ENCODE peak calls at places on chromosome 22, in five cellular contexts. Q is fibroblast of lung, W is neural progenitor cell, D is keratinocyte, P is GM23338. C is an unnamed sample. For H3K36me3, the result is how much of the 10 kb centered on the place peaks cover.

GRCh38 chr22:37559521-37559900 is 769 bp upstream of the CDC42EP1 start:
- DNase-seq in W (no peak), P (no peak), D (no peak), Q (no peak), C (no peak)

GRCh38 chr22:36368359-36368983 is 19.3 kb downstream of the MYH9 start:
- DNase-seq in P (peak), Q (peak), W (peak), D (no peak), C (peak)

GRCh38 chr22:49086606-49087157 is 741.0 kb downstream of the BRD1 start:
- DNase-seq in Q (no peak), W (no peak), P (no peak), D (no peak), C (no peak)

GRCh38 chr22:29040385-29041275 is 21.0 kb downstream of the C22orf31 start:
- DNase-seq in W (peak), D (no peak), Q (peak), P (peak), C (peak)

GRCh38 chr22:42937164-42937854 is 77.6 kb downstream of the PACSIN2 start:
- DNase-seq in Q (peak), W (no peak), P (no peak), D (no peak), C (peak)

GRCh38 chr22:48313156-48313555 is 1514.5 kb downstream of the BRD1 start:
- DNase-seq in D (no peak), P (no peak), Q (no peak), W (no peak), C (no peak)

GRCh38 chr22:50151571-50152537 is 18.7 kb upstream of the PANX2 start:
- DNase-seq in W (no peak), D (no peak), P (peak), Q (no peak), C (no peak)

GRCh38 chr22:35219012-35219411 is 38.3 kb upstream of the HMGXB4 start:
- DNase-seq in P (no peak), W (no peak), Q (no peak), D (peak), C (peak)

GRCh38 chr22:17350292-17350691 is 19.0 kb upstream of the CECR2 start:
- DNase-seq in W (no peak), P (no peak), D (no peak), Q (no peak), C (no peak)

GRCh38 chr22:35051791-35052190 is 14.2 kb upstream of the ISX start:
- DNase-seq in Q (no peak), P (no peak), D (no peak), W (no peak), C (no peak)

GRCh38 chr22:50581031-50581949 is 1.4 kb downstream of the CHKB start:
- DNase-seq in Q (no peak), W (no peak), P (no peak), D (no peak), C (peak)

GRCh38 chr22:38325575-38325974 is 8.3 kb upstream of the CSNK1E start:
- DNase-seq in P (peak), W (no peak), Q (no peak), D (no peak), C (no peak)

GRCh38 chr22:38308791-38309498 is 8.3 kb downstream of the CSNK1E start:
- DNase-seq in P (no peak), W (no peak), Q (no peak), D (no peak), C (no peak)

GRCh38 chr22:25759825-25760231 is 17.8 kb downstream of the MYO18B start:
- DNase-seq in Q (peak), D (peak), W (no peak), P (no peak), C (peak)

GRCh38 chr22:47776329-47776728 is 1013.9 kb downstream of the TBC1D22A start:
- DNase-seq in W (peak), P (no peak), Q (no peak), D (no peak), C (no peak)

GRCh38 chr22:36765131-36765942 is 10.6 kb downstream of the IFT27 start:
- DNase-seq in Q (no peak), W (no peak), D (no peak), P (no peak), C (no peak)

GRCh38 chr22:32622004-32622761 is 147.6 kb downstream of the FBXO7 start:
- DNase-seq in D (no peak), Q (peak), W (peak), P (peak), C (peak)

GRCh38 chr22:38030311-38031133 is 26.7 kb upstream of the PICK1 start:
- DNase-seq in P (peak), D (no peak), Q (no peak), W (peak), C (peak)

GRCh38 chr22:47547239-47547661 is 784.8 kb downstream of the TBC1D22A start:
- DNase-seq in D (no peak), P (no peak), Q (no peak), W (no peak), C (no peak)

GRCh38 chr22:32106930-32107329 is 52.2 kb downstream of the C22orf42 start:
- DNase-seq in D (no peak), Q (peak), P (peak), W (peak), C (peak)

GRCh38 chr22:49833340-49834007 is 5.8 kb upstream of the BRD1 start:
- DNase-seq in D (no peak), P (no peak), Q (no peak), W (no peak), C (no peak)

GRCh38 chr22:24333301-24333700 is 62.7 kb downstream of the SPECC1L start:
- DNase-seq in W (no peak), D (no peak), Q (peak), P (no peak), C (peak)

GRCh38 chr22:23575601-23576000 is 4.5 kb downstream of the IGLL1 start:
- DNase-seq in P (no peak), W (no peak), Q (no peak), D (no peak), C (no peak)

GRCh38 chr22:38317995-38318715 is 922 bp upstream of the CSNK1E start:
- DNase-seq in D (peak), W (peak), Q (peak), P (no peak), C (peak)

GRCh38 chr22:49281467-49282340 is 546.0 kb downstream of the BRD1 start:
- DNase-seq in P (no peak), Q (no peak), W (no peak), D (no peak), C (no peak)

GRCh38 chr22:35728639-35729308 is 11.1 kb downstream of the APOL5 start:
- DNase-seq in P (no peak), W (no peak), D (no peak), Q (no peak), C (no peak)

GRCh38 chr22:49211176-49211575 is 616.5 kb downstream of the BRD1 start:
- DNase-seq in D (no peak), P (no peak), Q (no peak), W (no peak), C (no peak)

GRCh38 chr22:50691521-50691920 is 18.9 kb downstream of the SHANK3 start:
- DNase-seq in Q (peak), W (peak), D (no peak), P (peak), C (peak)

GRCh38 chr22:37731804-37732471 is 35.1 kb downstream of the TRIOBP start:
- DNase-seq in P (no peak), W (no peak), D (no peak), Q (no peak), C (no peak)

GRCh38 chr22:47291565-47292495 is 529.4 kb downstream of the TBC1D22A start:
- DNase-seq in D (no peak), Q (no peak), W (no peak), P (no peak), C (no peak)

GRCh38 chr22:33076368-33076767 is 18.2 kb upstream of the SYN3 start:
- DNase-seq in Q (no peak), W (peak), P (peak), D (no peak), C (peak)

GRCh38 chr22:42303304-42304020 is 33.0 kb upstream of the TCF20 start:
- DNase-seq in P (peak), W (no peak), Q (no peak), D (no peak), C (no peak)

GRCh38 chr22:49730656-49731055 is 97.0 kb downstream of the BRD1 start:
- DNase-seq in W (no peak), D (no peak), P (no peak), Q (no peak), C (no peak)

GRCh38 chr22:24489011-24489410 is 6.1 kb upstream of the UPB1 start:
- DNase-seq in Q (no peak), D (no peak), P (no peak), W (no peak), C (no peak)

GRCh38 chr22:31977141-31977781 is 32.9 kb downstream of the YWHAH start:
- DNase-seq in P (peak), W (peak), D (no peak), Q (peak), C (peak)

GRCh38 chr22:37998543-37998942 is 14.2 kb upstream of the SOX10 start:
- DNase-seq in Q (no peak), D (no peak), P (no peak), W (no peak), C (no peak)

GRCh38 chr22:34669001-34669400 is 397.0 kb upstream of the ISX start:
- DNase-seq in Q (no peak), D (no peak), W (no peak), P (no peak), C (peak)

GRCh38 chr22:41469218-41469851 is 418 bp downstream of the ACO2 start:
- DNase-seq in P (peak), W (peak), Q (no peak), D (no peak), C (no peak)

GRCh38 chr22:22123960-22124278 is 120.7 kb upstream of the VPREB1 start:
- DNase-seq in Q (no peak), D (no peak), P (no peak), W (no peak), C (no peak)
- H3K4me2 ChIP-seq in Q (no peak), D (no peak), P (no peak), W (no peak), C (no peak)

DNA sequence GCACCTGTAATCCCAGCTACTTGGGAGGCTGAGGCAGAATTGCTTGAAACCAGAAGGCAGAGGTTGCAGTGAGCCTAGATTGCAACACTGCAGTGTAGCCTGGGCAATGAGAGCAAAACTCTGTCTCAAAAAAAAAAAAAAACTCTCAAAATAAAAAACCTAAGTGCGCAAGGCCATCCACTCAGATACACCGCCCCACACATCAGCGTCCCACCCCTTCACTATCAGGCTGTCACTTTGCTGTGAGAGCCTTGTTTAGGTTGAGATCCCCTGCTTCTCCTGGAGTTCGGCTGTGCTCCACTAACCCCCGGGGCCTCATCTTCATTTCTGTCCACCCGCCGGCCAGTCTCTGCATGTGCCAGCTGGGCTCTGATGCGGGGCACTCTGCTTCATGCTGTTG is 12.1 kb downstream of the SLC25A1 start:
- DNase-seq in Q (no peak), P (no peak), W (no peak), D (no peak), C (no peak)
- TF ChIP-seq EZH2 in Q (no peak), P (no peak), W (no peak), D (no peak), C (no peak)

DNA sequence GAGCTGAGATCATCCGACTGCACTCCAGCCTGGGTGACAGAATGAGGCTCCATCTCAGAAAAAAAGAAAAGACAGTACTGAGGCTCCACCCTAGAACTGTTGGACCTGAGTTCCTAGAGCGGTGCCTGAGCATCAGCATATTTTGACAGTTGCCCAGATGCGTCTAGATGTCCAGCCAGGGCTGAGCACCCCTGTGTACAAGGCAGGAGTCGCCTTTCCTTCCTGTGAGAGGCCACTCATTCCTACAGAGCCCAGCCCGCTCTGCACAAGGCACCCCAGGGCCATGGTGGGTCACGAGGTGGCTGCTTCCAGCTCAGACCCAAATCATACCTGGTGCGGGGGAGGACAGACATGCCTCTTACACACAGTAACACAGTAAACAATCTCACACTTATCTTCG is 15.9 kb downstream of the SAMM50 start:
- DNase-seq in P (no peak), Q (no peak), D (no peak), W (no peak), C (no peak)
- H3K36me3 ChIP-seq in P (under half), Q (under half), D (under half), W (under half), C (under half)

GRCh38 chr22:45684752-45685359 is 13.2 kb downstream of the ATXN10 start:
- DNase-seq in W (no peak), D (no peak), P (no peak), Q (no peak), C (no peak)
- H3K4me2 ChIP-seq in W (no peak), D (no peak), P (no peak), Q (no peak), C (peak)

GRCh38 chr22:22207845-22208564 is 36.6 kb upstream of the VPREB1 start:
- DNase-seq in W (peak), D (peak), Q (peak), P (peak), C (peak)
- TF ChIP-seq EZH2 in W (no peak), D (no peak), Q (no peak), P (no peak), C (no peak)

GRCh38 chr22:19755722-19756287 is 4.8 kb upstream of the TBX1 start:
- DNase-seq in P (peak), D (no peak), W (no peak), Q (no peak), C (no peak)
- H3K36me3 ChIP-seq in P (under half), D (under half), W (under half), Q (under half), C (under half)

DNA sequence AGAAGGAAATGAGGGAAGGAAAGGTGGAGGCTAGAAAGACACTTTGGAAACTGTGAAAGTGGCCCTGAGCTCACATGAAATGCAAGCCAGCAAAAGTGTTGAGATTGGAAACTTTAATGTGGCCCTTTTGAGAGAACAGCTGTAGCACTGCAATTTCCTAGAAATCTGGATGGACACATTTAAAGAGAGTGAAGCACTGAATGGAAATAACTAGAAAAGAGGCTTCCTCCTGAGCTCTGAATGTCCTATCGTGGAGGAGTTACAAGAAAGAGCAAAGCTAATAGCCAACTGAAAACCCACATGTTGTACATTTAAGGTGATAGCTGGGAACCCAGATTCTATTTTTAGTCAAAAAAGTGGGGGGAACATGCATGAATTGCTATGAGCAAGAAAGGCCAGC is 55.9 kb downstream of the LIF start:
- DNase-seq in P (no peak), W (no peak), D (no peak), Q (no peak), C (no peak)
- H3K4me2 ChIP-seq in P (no peak), W (no peak), D (no peak), Q (no peak), C (no peak)

GRCh38 chr22:27844256-27844655 is 42.7 kb upstream of the MN1 start:
- DNase-seq in Q (no peak), P (no peak), D (no peak), W (no peak), C (no peak)

GRCh38 chr22:27840436-27840835 is 38.9 kb upstream of the MN1 start:
- DNase-seq in W (no peak), P (no peak), Q (no peak), D (no peak), C (no peak)

GRCh38 chr22:27843441-27843840 is 41.9 kb upstream of the MN1 start:
- DNase-seq in D (no peak), P (no peak), Q (no peak), W (no peak), C (no peak)

GRCh38 chr22:27842994-27843431 is 41.5 kb upstream of the MN1 start:
- DNase-seq in D (no peak), P (no peak), Q (no peak), W (no peak), C (peak)

GRCh38 chr22:27842236-27842993 is 40.9 kb upstream of the MN1 start:
- DNase-seq in P (no peak), D (no peak), Q (no peak), W (no peak), C (no peak)
- TF ChIP-seq EZH2 in P (no peak), D (no peak), Q (no peak), W (no peak), C (no peak)

GRCh38 chr22:40305625-40306024 is 40.7 kb upstream of the ADSL start:
- DNase-seq in W (no peak), P (no peak), D (no peak), Q (no peak), C (no peak)

GRCh38 chr22:40300884-40301672 is 45.2 kb upstream of the ADSL start:
- DNase-seq in W (no peak), P (no peak), Q (no peak), D (no peak), C (no peak)

DNA sequence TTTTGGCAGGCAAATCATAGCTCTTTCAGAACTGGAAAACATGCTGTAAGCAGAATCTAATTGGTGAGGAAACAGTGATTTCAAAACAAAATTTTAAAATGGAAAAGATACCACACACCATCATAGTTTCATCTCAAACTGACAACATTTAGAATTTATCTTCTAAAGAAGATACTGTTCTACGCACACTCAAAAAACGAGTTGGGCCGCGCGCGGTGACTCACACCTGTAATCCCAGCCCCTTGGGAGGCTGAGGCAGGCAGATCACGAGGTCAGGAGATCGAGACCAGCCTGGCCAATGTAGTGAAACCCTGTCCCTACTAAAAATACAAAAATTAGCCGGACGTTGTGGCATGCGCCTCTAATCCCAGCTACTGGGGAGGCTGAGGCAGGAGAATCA is 44.2 kb upstream of the ADSL start:
- DNase-seq in Q (no peak), P (no peak), W (no peak), D (no peak), C (no peak)
- H3K36me3 ChIP-seq in Q (under half), P (under half), W (under half), D (under half), C (under half)

C was measured in GM23248.